ENCODE peak calls at places on chromosomes 2 and 18, in ten cellular contexts. F, V, N, U, M, Q, T, L, E and Z are unnamed samples.

GRCh38 chr18:77316641-77317040 is 67.0 kb downstream of the GALR1 start:
- DNase-seq in F (no peak), V (no peak), N (no peak), U (no peak), M (no peak), Q (no peak), T (no peak), L (no peak), E (no peak), Z (no peak)

GRCh38 chr2:156935611-156936010 is 321.9 kb upstream of the GALNT5 start:
- DNase-seq in F (no peak), V (peak; percentile 8), N (no peak), U (no peak), M (no peak), Q (no peak), T (no peak), L (peak; percentile 26), E (no peak), Z (no peak)

GRCh38 chr2:232239956-232240681 is 138.4 kb upstream of the ALPP start:
- DNase-seq in F (no peak), V (no peak), N (no peak), U (no peak), M (no peak), Q (no peak), T (peak; percentile 22), L (no peak), E (no peak), Z (no peak)

GRCh38 chr2:135030826-135031225 is 16.4 kb downstream of the MAP3K19 start:
- DNase-seq in F (peak; percentile 35), V (peak; percentile 52), N (no peak), U (no peak), M (no peak), Q (no peak), T (no peak), L (no peak), E (no peak), Z (no peak)

GRCh38 chr18:50091495-50092249 is 103.3 kb downstream of the MYO5B start:
- DNase-seq in F (no peak), V (no peak), N (no peak), U (peak; percentile 26), M (no peak), Q (no peak), T (no peak), L (no peak), E (no peak), Z (no peak)

GRCh38 chr18:61991201-61991600 is 98.4 kb upstream of the RNF152 start:
- DNase-seq in F (no peak), V (no peak), N (no peak), U (no peak), M (no peak), Q (no peak), T (no peak), L (no peak), E (no peak), Z (no peak)

GRCh38 chr2:171268230-171268629 is 107.5 kb upstream of the TLK1 start:
- DNase-seq in F (no peak), V (no peak), N (no peak), U (no peak), M (no peak), Q (no peak), T (no peak), L (no peak), E (no peak), Z (no peak)

GRCh38 chr2:33064349-33064801 is 117.6 kb downstream of the LTBP1 start:
- DNase-seq in F (no peak), V (no peak), N (no peak), U (no peak), M (no peak), Q (no peak), T (no peak), L (no peak), E (no peak), Z (no peak)

GRCh38 chr2:134919360-134920210 is 963 bp downstream of the CCNT2 start:
- DNase-seq in F (no peak), V (no peak), N (no peak), U (peak; percentile 78), M (no peak), Q (peak; percentile 65), T (no peak), L (no peak), E (peak; percentile 60), Z (no peak)

GRCh38 chr18:61699397-61700090 is 193.3 kb downstream of the RNF152 start:
- DNase-seq in F (no peak), V (no peak), N (no peak), U (no peak), M (peak; percentile 23), Q (no peak), T (no peak), L (no peak), E (no peak), Z (no peak)

GRCh38 chr18:78144669-78145068 is 834.9 kb upstream of the SALL3 start:
- DNase-seq in F (no peak), V (no peak), N (no peak), U (no peak), M (no peak), Q (no peak), T (no peak), L (no peak), E (no peak), Z (no peak)

GRCh38 chr2:25368650-25369049 is 26.9 kb upstream of the DNMT3A start:
- DNase-seq in F (no peak), V (no peak), N (no peak), U (no peak), M (no peak), Q (peak; percentile 42), T (no peak), L (no peak), E (no peak), Z (no peak)

GRCh38 chr18:70491734-70492348 is 203.0 kb downstream of the SOCS6 start:
- DNase-seq in F (peak; percentile 73), V (peak; percentile 77), N (peak; percentile 49), U (peak; percentile 88), M (peak; percentile 71), Q (no peak), T (no peak), L (peak; percentile 16), E (no peak), Z (peak; percentile 74)

GRCh38 chr18:35060092-35060491 is 18.9 kb downstream of the MAPRE2 start:
- DNase-seq in F (no peak), V (no peak), N (peak; percentile 8), U (peak; percentile 39), M (no peak), Q (no peak), T (no peak), L (no peak), E (no peak), Z (no peak)

GRCh38 chr2:12881952-12882351 is 165.2 kb downstream of the TRIB2 start:
- DNase-seq in F (no peak), V (peak; percentile 16), N (no peak), U (no peak), M (no peak), Q (no peak), T (no peak), L (no peak), E (no peak), Z (no peak)

GRCh38 chr2:205684871-205685313 is 2.6 kb downstream of the NRP2 start:
- DNase-seq in F (peak; percentile 42), V (peak; percentile 55), N (no peak), U (no peak), M (no peak), Q (peak; percentile 83), T (no peak), L (no peak), E (no peak), Z (peak; percentile 49)

GRCh38 chr18:78670778-78671405 is 308.7 kb upstream of the SALL3 start:
- DNase-seq in F (no peak), V (no peak), N (no peak), U (no peak), M (no peak), Q (no peak), T (no peak), L (no peak), E (no peak), Z (no peak)

GRCh38 chr18:75638597-75639467 is 211.3 kb upstream of the SMIM21 start:
- DNase-seq in F (peak; percentile 15), V (peak; percentile 49), N (no peak), U (peak; percentile 6), M (no peak), Q (peak; percentile 76), T (no peak), L (no peak), E (no peak), Z (peak; percentile 31)

DNA sequence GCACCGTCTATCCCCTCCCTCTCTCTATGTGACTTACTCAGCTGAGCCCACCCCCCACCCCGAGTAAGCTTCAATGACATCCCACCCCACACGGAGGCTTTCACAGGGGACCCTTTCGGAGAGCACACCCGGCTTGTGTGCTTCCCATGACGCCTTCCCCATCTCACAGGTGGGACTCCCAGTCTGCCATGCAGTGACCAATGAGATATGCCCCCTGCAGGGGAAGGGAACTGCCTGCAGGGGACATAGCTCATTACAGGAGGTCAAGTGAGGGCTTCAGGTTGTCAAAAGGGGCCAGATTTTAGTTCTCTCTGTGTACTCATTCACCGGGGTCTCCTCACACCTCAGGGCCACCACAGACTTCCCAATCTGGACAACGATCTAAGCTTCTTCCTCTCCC is 112.6 kb downstream of the GAREM1 start:
- DNase-seq in F (no peak), V (peak; percentile 55), N (no peak), U (no peak), M (peak; percentile 23), Q (no peak), T (no peak), L (no peak), E (no peak), Z (no peak)
- TF ChIP-seq CTCF in F (no peak), V (peak; percentile 41), N (peak; percentile 6), U (no peak), M (no peak), Q (no peak), T (no peak), L (no peak), E (no peak), Z (no peak)

GRCh38 chr2:230322561-230323384 is 4.2 kb upstream of the SP140L start:
- DNase-seq in F (no peak), V (no peak), N (no peak), U (no peak), M (no peak), Q (no peak), T (no peak), L (no peak), E (no peak), Z (no peak)
- TF ChIP-seq CTCF in F (no peak), V (no peak), N (no peak), U (no peak), M (peak; percentile 20), Q (no peak), T (no peak), L (no peak), E (no peak), Z (no peak)

GRCh38 chr2:30408961-30409387 is 38.1 kb upstream of the LCLAT1 start:
- DNase-seq in F (no peak), V (no peak), N (no peak), U (no peak), M (no peak), Q (no peak), T (no peak), L (no peak), E (no peak), Z (no peak)
- TF ChIP-seq CTCF in F (no peak), V (no peak), N (peak; percentile 15), U (no peak), M (no peak), Q (no peak), T (no peak), L (no peak), E (no peak), Z (no peak)

DNA sequence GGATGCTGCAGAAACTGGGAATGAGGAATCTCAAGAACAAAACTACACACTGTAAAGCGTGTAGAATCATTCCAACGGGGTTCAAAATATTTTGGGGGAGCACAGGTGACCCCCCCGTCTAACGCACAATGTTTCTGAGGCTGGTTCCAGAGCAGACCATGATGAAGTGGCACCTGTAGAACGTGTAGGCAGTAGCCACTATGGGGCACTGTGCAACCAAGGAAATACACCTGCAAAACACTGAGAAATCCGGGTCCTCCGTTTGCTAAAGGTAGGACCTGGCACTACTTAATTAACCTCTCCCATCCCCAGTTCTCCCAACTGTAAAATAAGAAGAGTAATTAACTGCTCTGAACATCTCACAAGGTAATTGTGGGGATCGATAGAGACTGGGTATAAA is 22.6 kb downstream of the ST6GAL2 start:
- DNase-seq in F (no peak), V (peak; percentile 65), N (no peak), U (peak; percentile 10), M (peak; percentile 22), Q (no peak), T (no peak), L (no peak), E (no peak), Z (no peak)
- TF ChIP-seq CTCF in F (no peak), V (peak; percentile 59), N (peak; percentile 26), U (no peak), M (no peak), Q (no peak), T (no peak), L (no peak), E (no peak), Z (no peak)